ENCODE peak calls at places on chromosomes 4 and X, in six cellular contexts. K is MM.1S, E is naive B cell, T is NCI-H1092 treated with DMSO at 0.1 percent for 48 hours, V is Ammon's horn, C is LoVo. U is an unnamed sample.

GRCh38 chr4:140090215-140090731 is 63.7 kb downstream of the MAML3 start:
- DNase-seq in K (no peak), V (no peak), T (no peak), C (peak), E (no peak), U (no peak)

GRCh38 chr4:11532138-11532537 is 103.4 kb upstream of the HS3ST1 start:
- DNase-seq in C (no peak), V (no peak), K (no peak), E (no peak), T (no peak), U (no peak)

GRCh38 chr4:184014301-184014700 is 109.2 kb downstream of the STOX2 start:
- DNase-seq in C (no peak), K (no peak), T (no peak), V (no peak), E (no peak), U (no peak)

GRCh38 chrX:28225508-28225907 is 244.3 kb upstream of the DCAF8L1 start:
- DNase-seq in K (no peak), E (no peak), V (no peak), C (peak), T (no peak), U (no peak)

GRCh38 chr4:126799471-126799870 is 833.3 kb upstream of the INTU start:
- DNase-seq in C (no peak), T (no peak), K (no peak), E (no peak), V (no peak), U (no peak)

GRCh38 chr4:113292371-113293042 is 243.1 kb downstream of the ANK2 start:
- DNase-seq in V (peak), K (no peak), T (no peak), E (no peak), C (no peak), U (peak)

GRCh38 chr4:118905546-118905945 is 16.9 kb downstream of the SYNPO2 start:
- DNase-seq in E (no peak), T (no peak), K (no peak), C (no peak), V (peak), U (no peak)

GRCh38 chrX:94058728-94059382 is 384.8 kb downstream of the FAM133A start:
- DNase-seq in V (peak), E (no peak), T (peak), C (peak), K (peak), U (no peak)

GRCh38 chr4:103664676-103665075 is 55.1 kb downstream of the TACR3 start:
- DNase-seq in E (no peak), K (no peak), V (no peak), C (no peak), T (no peak), U (no peak)

GRCh38 chr4:95651891-95652290 is 103.1 kb upstream of the UNC5C start:
- DNase-seq in V (no peak), K (no peak), E (no peak), C (no peak), T (no peak), U (no peak)

GRCh38 chr4:165325732-165326512 is 1.5 kb upstream of the MSMO1 start:
- DNase-seq in T (no peak), V (no peak), K (peak), E (no peak), C (peak), U (no peak)

GRCh38 chr4:98284640-98285046 is 23.5 kb downstream of the RAP1GDS1 start:
- DNase-seq in T (no peak), E (no peak), V (no peak), K (no peak), C (peak), U (no peak)

GRCh38 chr4:36128689-36129088 is 115.6 kb downstream of the ARAP2 start:
- DNase-seq in K (no peak), E (no peak), T (no peak), C (no peak), V (no peak), U (no peak)

GRCh38 chr4:124851741-124852140 is 139.2 kb upstream of the ANKRD50 start:
- DNase-seq in K (no peak), T (no peak), C (no peak), V (no peak), E (no peak), U (no peak)

GRCh38 chrX:132153166-132153565 is 25.3 kb upstream of the FRMD7 start:
- DNase-seq in V (no peak), C (no peak), E (no peak), T (no peak), K (no peak), U (no peak)

GRCh38 chrX:40855411-40855810 is 120.1 kb upstream of the MED14 start:
- DNase-seq in C (no peak), T (peak), K (no peak), E (no peak), V (no peak), U (no peak)

GRCh38 chr4:183011213-183011907 is 87.7 kb upstream of the WWC2 start:
- DNase-seq in V (peak), T (no peak), E (no peak), C (no peak), K (no peak), U (no peak)

GRCh38 chr4:110614173-110614948 is 8.5 kb downstream of the PITX2 start:
- DNase-seq in T (no peak), C (no peak), E (no peak), V (no peak), K (no peak), U (no peak)

GRCh38 chr4:141575884-141576283 is 60.5 kb upstream of the IL15 start:
- DNase-seq in E (no peak), K (no peak), C (no peak), V (peak), T (no peak), U (no peak)

GRCh38 chr4:182010876-182011275 is 232.3 kb upstream of the TENM3 start:
- DNase-seq in V (no peak), K (no peak), C (no peak), T (no peak), E (no peak), U (no peak)

GRCh38 chrX:123450217-123450616 is 266.1 kb downstream of the GRIA3 start:
- DNase-seq in C (no peak), V (no peak), E (no peak), T (no peak), K (peak), U (no peak)

GRCh38 chrX:101208152-101208905 is 11.3 kb upstream of the DRP2 start:
- DNase-seq in T (no peak), V (no peak), K (no peak), E (no peak), C (no peak), U (no peak)

GRCh38 chrX:152904151-152905080 is 6.5 kb downstream of the ZNF185 start:
- DNase-seq in E (peak), K (no peak), T (peak), C (peak), V (peak), U (peak)

GRCh38 chrX:48823029-48823428 is 3.3 kb upstream of the ERAS start:
- DNase-seq in T (no peak), V (no peak), E (no peak), C (no peak), K (no peak), U (no peak)

GRCh38 chrX:15749642-15750610 is 11.9 kb downstream of the CA5B start:
- DNase-seq in K (peak), T (no peak), V (peak), E (peak), C (no peak), U (no peak)

GRCh38 chr4:142350886-142351285 is 495.2 kb downstream of the INPP4B start:
- DNase-seq in E (no peak), V (peak), T (no peak), K (no peak), C (no peak), U (no peak)

GRCh38 chr4:4559596-4559995 is 17.7 kb upstream of the STX18 start:
- DNase-seq in E (no peak), V (no peak), T (no peak), K (no peak), C (peak), U (no peak)

GRCh38 chr4:39620551-39620950 is 18.1 kb downstream of the SMIM14 start:
- DNase-seq in T (no peak), C (no peak), E (no peak), K (no peak), V (no peak), U (no peak)

GRCh38 chr4:188439641-188440311 is 300.5 kb downstream of the TRIML1 start:
- DNase-seq in E (no peak), V (peak), K (no peak), T (peak), C (no peak), U (no peak)